ENCODE peak calls at places on chromosomes 6 and 20, in four cellular contexts. T is progenitor cell of endocrine pancreas, F is MCF 10A, P is body of pancreas. L is an unnamed sample.

GRCh38 chr20:59835448-59836395 is 97.7 kb downstream of the SYCP2 start:
- DNase-seq in F (peak), T (no peak), P (no peak), L (peak)

GRCh38 chr6:164106345-164106769 is 691.8 kb downstream of the QKI start:
- DNase-seq in P (no peak), T (no peak), F (peak), L (no peak)

GRCh38 chr20:2524435-2525272 is 11.7 kb upstream of the TMC2 start:
- DNase-seq in P (peak), F (peak), T (peak), L (peak)

GRCh38 chr20:53935353-53936084 is 134.9 kb downstream of the BCAS1 start:
- DNase-seq in T (no peak), P (no peak), F (no peak), L (no peak)

GRCh38 chr6:139764498-139764986 is 390.1 kb upstream of the CITED2 start:
- DNase-seq in T (no peak), F (peak), P (no peak), L (no peak)

GRCh38 chr20:36199293-36200257 is 36.7 kb upstream of the AAR2 start:
- DNase-seq in F (peak), T (peak), P (peak), L (peak)

GRCh38 chr6:129131282-129131681 is 248.3 kb downstream of the LAMA2 start:
- DNase-seq in F (no peak), P (no peak), T (no peak), L (peak)

GRCh38 chr6:104064876-104065275 is 794.8 kb downstream of the HACE1 start:
- DNase-seq in T (no peak), P (no peak), F (no peak), L (no peak)

GRCh38 chr6:138410048-138410735 is 6.2 kb downstream of the HEBP2 start:
- DNase-seq in T (no peak), P (no peak), F (peak), L (no peak)

GRCh38 chr6:38279423-38279822 is 360.3 kb downstream of the BTBD9 start:
- DNase-seq in T (no peak), F (no peak), P (no peak), L (no peak)

GRCh38 chr20:58710481-58711265 is 18.1 kb downstream of the NPEPL1 start:
- DNase-seq in P (no peak), F (no peak), T (no peak), L (peak)

GRCh38 chr6:141110486-141110885 is 1022.2 kb upstream of the GJE1 start:
- DNase-seq in T (no peak), P (no peak), F (no peak), L (no peak)

GRCh38 chr6:118963003-118963402 is 28.0 kb upstream of the MCM9 start:
- DNase-seq in T (no peak), F (peak), P (no peak), L (no peak)

GRCh38 chr20:34037121-34037520 is 43.4 kb downstream of the RALY start:
- DNase-seq in T (no peak), P (no peak), F (peak), L (peak)

GRCh38 chr6:37175332-37176267 is 5.6 kb downstream of the PIM1 start:
- DNase-seq in P (no peak), T (no peak), F (no peak), L (no peak)

GRCh38 chr6:3849681-3850450 is 693 bp downstream of the FAM50B start:
- DNase-seq in T (no peak), P (peak), F (no peak), L (peak)

GRCh38 chr6:168648240-168648639 is 207.3 kb downstream of the SMOC2 start:
- DNase-seq in F (no peak), T (no peak), P (peak), L (no peak)

GRCh38 chr6:14454467-14454763 is 336.8 kb downstream of the CD83 start:
- DNase-seq in P (no peak), T (no peak), F (no peak), L (no peak)

GRCh38 chr6:105795913-105796517 is 290.1 kb upstream of the PRDM1 start:
- DNase-seq in T (no peak), F (no peak), P (no peak), L (no peak)

GRCh38 chr6:75852721-75853120 is 103.7 kb downstream of the MYO6 start:
- DNase-seq in T (no peak), P (no peak), F (peak), L (no peak)

GRCh38 chr6:170179925-170180324 is 111.0 kb downstream of the DLL1 start:
- DNase-seq in P (no peak), T (no peak), F (no peak), L (peak)

GRCh38 chr6:152916035-152916434 is 66.8 kb downstream of the FBXO5 start:
- DNase-seq in F (no peak), P (no peak), T (no peak), L (no peak)

GRCh38 chr6:148608211-148608951 is 138.4 kb upstream of the UST start:
- DNase-seq in F (peak), P (no peak), T (no peak), L (no peak)

GRCh38 chr6:27139753-27140522 is 107.6 kb upstream of the PRSS16 start:
- DNase-seq in P (no peak), T (no peak), F (no peak), L (no peak)

GRCh38 chr20:7606941-7607340 is 333.3 kb downstream of the HAO1 start:
- DNase-seq in T (no peak), P (no peak), F (no peak), L (no peak)

GRCh38 chr6:31132806-31133205 is 6.1 kb downstream of the PSORS1C2 start:
- DNase-seq in F (no peak), T (no peak), P (no peak), L (peak)

GRCh38 chr6:167093922-167094432 is 28.9 kb upstream of the CCR6 start:
- DNase-seq in F (no peak), P (no peak), T (no peak), L (no peak)

GRCh38 chr20:62350098-62350628 is 16.9 kb downstream of the LAMA5 start:
- DNase-seq in F (peak), P (no peak), T (no peak), L (no peak)

GRCh38 chr20:41119593-41120561 is 17.5 kb upstream of the PLCG1 start:
- DNase-seq in P (no peak), F (no peak), T (no peak), L (no peak)

GRCh38 chr6:93420163-93420806 is 926 bp upstream of the EPHA7 start:
- DNase-seq in P (no peak), T (no peak), F (no peak), L (no peak)

GRCh38 chr6:157682856-157683481 is 140.1 kb upstream of the SNX9 start:
- DNase-seq in F (peak), T (no peak), P (no peak), L (no peak)

GRCh38 chr6:163260111-163260895 is 154.2 kb upstream of the QKI start:
- DNase-seq in T (no peak), F (no peak), P (no peak), L (no peak)

GRCh38 chr6:72740135-72740534 is 118.3 kb downstream of the KCNQ5 start:
- DNase-seq in P (no peak), T (no peak), F (no peak), L (no peak)

GRCh38 chr6:33672808-33673207 is 38.7 kb downstream of the UQCC2 start:
- DNase-seq in F (peak), P (peak), T (no peak), L (peak)
- TF ChIP-seq CTCF in F (peak), P (no peak), T (no peak), L (peak)

DNA sequence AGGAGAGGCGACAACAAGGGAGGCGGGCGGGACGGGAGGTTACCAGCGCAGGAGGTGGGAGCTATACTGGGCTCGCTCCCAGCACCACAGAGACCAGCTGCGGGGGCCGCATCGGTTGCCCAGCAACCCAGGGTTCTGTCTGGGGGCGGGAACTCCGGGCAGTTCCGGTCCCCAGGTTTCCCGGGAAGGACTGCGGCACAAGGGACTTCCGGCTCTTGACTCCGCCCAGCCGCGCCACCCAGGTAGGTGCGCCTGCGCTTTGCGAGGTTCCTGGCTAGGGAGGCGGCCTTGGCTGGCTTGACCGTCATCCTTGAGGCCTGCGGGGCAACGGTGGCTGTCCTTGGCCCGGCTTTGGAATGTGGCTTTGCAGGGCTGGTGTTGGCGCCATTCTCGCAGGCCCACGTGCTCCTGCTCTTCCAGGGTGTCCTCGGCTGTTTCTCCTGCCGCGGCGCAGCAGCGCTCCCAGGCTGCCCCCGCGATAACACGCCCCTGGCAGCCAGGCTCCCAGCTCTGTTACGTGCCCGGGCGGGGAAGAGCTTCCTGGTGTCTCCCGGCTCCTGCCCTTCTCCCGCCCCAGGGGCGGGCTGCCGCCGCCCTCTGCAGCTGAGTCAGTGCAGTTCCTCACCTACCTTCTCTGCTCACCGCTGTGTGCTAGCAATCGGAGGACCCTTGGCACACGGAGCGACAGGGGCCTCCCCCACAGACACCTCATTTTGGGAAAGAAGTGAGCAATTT is at the start of gene RSPH3:
- DNase-seq in P (peak), T (peak), F (peak), L (peak)
- TF ChIP-seq CTCF in P (peak), T (peak), F (no peak), L (no peak)

GRCh38 chr6:57040011-57040410 is 6.5 kb upstream of the KIAA1586 start:
- DNase-seq in F (peak), P (no peak), T (no peak), L (no peak)
- TF ChIP-seq CTCF in F (no peak), P (no peak), T (no peak), L (no peak)

DNA sequence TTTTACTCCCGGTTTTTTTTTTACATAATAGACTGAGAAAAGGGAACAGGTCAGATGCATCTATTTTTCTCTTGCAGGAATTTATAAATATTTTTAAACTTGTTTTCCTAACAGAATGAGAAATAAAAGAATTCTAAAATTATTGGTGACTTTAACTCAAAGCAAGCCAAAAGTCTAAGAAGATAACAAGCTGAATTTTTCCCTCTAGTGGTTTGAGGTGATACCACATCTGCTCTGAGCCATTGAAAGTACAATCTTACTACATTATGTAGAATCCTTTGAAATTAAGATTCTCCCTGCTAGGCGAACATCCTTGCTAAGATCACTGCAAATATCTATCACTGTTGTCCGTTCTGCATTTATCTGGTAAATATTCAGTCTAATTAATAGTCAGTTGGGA is 10.7 kb upstream of the STMND1 start:
- DNase-seq in T (no peak), F (no peak), P (no peak), L (no peak)
- TF ChIP-seq CTCF in T (peak), F (peak), P (no peak), L (no peak)

L was measured in ovary.